ENCODE peak calls at places on chromosome 5, in ten cellular contexts. I, N, Z, U, Y, D, G, L, R and M are unnamed samples.

GRCh38 chr5:168984135-168984675 is 316.7 kb downstream of the SLIT3 start:
- DNase-seq in G (no peak), I (no peak), Z (no peak), Y (no peak), U (no peak), D (no peak), N (no peak), L (no peak), R (no peak), M (no peak)

GRCh38 chr5:23977996-23978395 is 470.6 kb downstream of the PRDM9 start:
- DNase-seq in Y (peak), N (no peak), G (no peak), U (no peak), Z (no peak), I (no peak), L (no peak), R (no peak), D (no peak), M (no peak)

GRCh38 chr5:5497132-5497748 is 74.8 kb downstream of the ICE1 start:
- DNase-seq in U (peak), L (peak), G (peak), D (peak), R (peak), N (no peak), Z (no peak), Y (peak), I (no peak), M (no peak)

GRCh38 chr5:131952286-131952857 is 6.9 kb upstream of the MEIKIN start:
- DNase-seq in Y (peak), I (no peak), G (peak), R (peak), Z (no peak), D (no peak), L (no peak), U (no peak), N (no peak), M (no peak)

GRCh38 chr5:161925960-161926359 is 78.0 kb downstream of the GABRA1 start:
- DNase-seq in D (no peak), I (no peak), Z (no peak), L (no peak), G (no peak), R (no peak), N (no peak), Y (no peak), U (no peak), M (no peak)

GRCh38 chr5:77168187-77168883 is 42.1 kb upstream of the PDE8B start:
- DNase-seq in R (no peak), N (peak), I (no peak), U (no peak), L (no peak), G (no peak), D (no peak), Z (peak), Y (no peak), M (no peak)

GRCh38 chr5:56396634-56397033 is 163.5 kb upstream of the ANKRD55 start:
- DNase-seq in D (no peak), I (no peak), Y (no peak), N (no peak), R (no peak), Z (no peak), G (no peak), L (no peak), U (no peak), M (no peak)

GRCh38 chr5:150999704-151000452 is 20.5 kb upstream of the GPX3 start:
- DNase-seq in L (no peak), D (peak), Y (peak), Z (peak), R (peak), U (no peak), G (no peak), I (no peak), N (no peak), M (no peak)

GRCh38 chr5:170913573-170913972 is 51.8 kb downstream of the RANBP17 start:
- DNase-seq in L (no peak), Y (no peak), I (no peak), Z (no peak), R (no peak), U (no peak), N (no peak), G (no peak), D (no peak), M (no peak)

GRCh38 chr5:170920196-170920595 is 58.4 kb downstream of the RANBP17 start:
- DNase-seq in N (no peak), U (no peak), G (no peak), L (no peak), I (no peak), Y (peak), D (no peak), R (no peak), Z (no peak), M (no peak)

DNA sequence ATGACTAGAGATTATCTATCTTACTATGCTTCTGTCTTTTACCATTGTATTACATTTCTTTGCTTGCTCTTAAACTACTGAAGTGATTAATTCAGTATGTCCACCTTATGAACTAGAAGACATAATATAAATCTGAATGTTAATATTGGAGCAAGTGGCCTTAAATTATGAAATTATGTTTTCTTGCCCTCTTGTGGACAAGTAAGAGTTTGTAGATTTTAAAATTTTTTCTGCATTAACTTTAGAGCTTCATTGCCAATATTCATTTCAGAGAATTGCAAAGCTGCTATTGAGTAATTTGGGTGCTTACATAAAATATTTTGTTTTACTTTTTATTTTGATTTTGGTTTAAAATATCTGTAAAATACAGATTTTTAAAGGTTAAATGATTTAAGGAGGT is 55.3 kb downstream of the RANBP17 start:
- DNase-seq in D (no peak), U (no peak), I (no peak), L (no peak), G (no peak), R (no peak), Y (peak), N (no peak), Z (no peak), M (no peak)
- TF ChIP-seq CTCF in D (no peak), U (peak), I (no peak), L (peak), G (no peak), R (peak), Y (peak), N (no peak), Z (peak), M (no peak)

GRCh38 chr5:98750693-98751092 is 22.8 kb upstream of the RGMB start:
- DNase-seq in I (no peak), Y (peak), Z (no peak), U (no peak), D (no peak), G (no peak), N (no peak), R (no peak), L (peak), M (no peak)
- TF ChIP-seq CTCF in I (no peak), Y (peak), Z (peak), U (peak), D (no peak), G (peak), N (no peak), R (peak), L (peak), M (no peak)

GRCh38 chr5:90560771-90561170 is 2.2 kb downstream of the ADGRV1 start:
- DNase-seq in Y (peak), N (no peak), D (no peak), U (no peak), G (no peak), R (no peak), I (no peak), L (no peak), Z (no peak), M (no peak)
- TF ChIP-seq CTCF in Y (no peak), N (no peak), D (no peak), U (no peak), G (no peak), R (no peak), I (no peak), L (no peak), Z (no peak), M (no peak)

GRCh38 chr5:61162832-61163567 is 732 bp upstream of the SMIM15 start:
- DNase-seq in N (no peak), G (no peak), D (no peak), U (no peak), I (no peak), Y (peak), Z (peak), R (peak), L (peak), M (no peak)

GRCh38 chr5:61168951-61169350 is 6.7 kb upstream of the SMIM15 start:
- DNase-seq in R (no peak), Z (no peak), D (no peak), I (no peak), G (no peak), U (no peak), Y (no peak), N (no peak), L (no peak), M (no peak)

GRCh38 chr5:61163905-61164304 is 1.6 kb upstream of the SMIM15 start:
- DNase-seq in Z (no peak), I (no peak), Y (no peak), R (no peak), N (no peak), G (no peak), D (no peak), L (no peak), U (no peak), M (no peak)

GRCh38 chr5:61171479-61171878 is 9.2 kb upstream of the SMIM15 start:
- DNase-seq in D (no peak), I (no peak), N (no peak), U (no peak), Z (no peak), R (no peak), G (no peak), Y (no peak), L (no peak), M (no peak)

DNA sequence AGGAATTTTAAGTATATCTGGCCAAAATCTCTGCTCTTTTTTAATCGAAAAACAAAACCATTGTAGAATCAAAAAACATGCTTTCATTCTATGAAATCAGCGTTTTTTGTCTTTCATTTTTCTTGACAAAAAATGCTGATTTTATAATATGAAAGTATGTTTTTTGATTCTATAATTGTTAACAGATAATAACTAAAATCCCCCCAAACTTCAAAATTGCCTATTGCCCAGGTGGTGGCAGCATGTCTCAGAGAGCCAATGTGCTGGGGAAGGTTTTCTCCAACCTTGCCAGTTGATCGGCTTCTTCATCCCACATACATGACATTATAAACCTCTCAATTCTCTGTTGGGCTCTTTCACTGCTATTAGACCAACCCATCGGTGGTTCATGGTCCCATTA is 5.1 kb upstream of the SMIM15 start:
- DNase-seq in Y (peak), N (no peak), D (no peak), L (no peak), R (peak), Z (no peak), U (no peak), I (no peak), G (no peak), M (no peak)
- TF ChIP-seq CTCF in Y (peak), N (no peak), D (no peak), L (peak), R (peak), Z (peak), U (peak), I (no peak), G (peak), M (no peak)

GRCh38 chr5:95984287-95984938 is 22.8 kb upstream of the ELL2 start:
- DNase-seq in U (no peak), N (no peak), G (no peak), I (no peak), R (peak), Z (no peak), D (no peak), L (no peak), Y (peak), M (no peak)

GRCh38 chr5:95986937-95987520 is 25.4 kb upstream of the ELL2 start:
- DNase-seq in N (no peak), U (no peak), D (no peak), G (no peak), L (peak), R (no peak), I (no peak), Y (no peak), Z (no peak), M (no peak)

GRCh38 chr5:95986001-95986400 is 24.4 kb upstream of the ELL2 start:
- DNase-seq in Z (no peak), Y (no peak), D (no peak), N (no peak), I (no peak), L (no peak), R (no peak), G (no peak), U (no peak), M (no peak)

GRCh38 chr5:95983067-95983466 is 21.4 kb upstream of the ELL2 start:
- DNase-seq in Y (no peak), D (no peak), R (no peak), G (no peak), U (no peak), N (no peak), L (peak), Z (no peak), I (no peak), M (no peak)

GRCh38 chr5:95985249-95985648 is 23.6 kb upstream of the ELL2 start:
- DNase-seq in G (no peak), N (no peak), L (no peak), U (no peak), Y (no peak), I (no peak), D (no peak), R (no peak), Z (no peak), M (no peak)
- TF ChIP-seq CTCF in G (no peak), N (no peak), L (no peak), U (no peak), Y (no peak), I (no peak), D (no peak), R (no peak), Z (no peak), M (no peak)

DNA sequence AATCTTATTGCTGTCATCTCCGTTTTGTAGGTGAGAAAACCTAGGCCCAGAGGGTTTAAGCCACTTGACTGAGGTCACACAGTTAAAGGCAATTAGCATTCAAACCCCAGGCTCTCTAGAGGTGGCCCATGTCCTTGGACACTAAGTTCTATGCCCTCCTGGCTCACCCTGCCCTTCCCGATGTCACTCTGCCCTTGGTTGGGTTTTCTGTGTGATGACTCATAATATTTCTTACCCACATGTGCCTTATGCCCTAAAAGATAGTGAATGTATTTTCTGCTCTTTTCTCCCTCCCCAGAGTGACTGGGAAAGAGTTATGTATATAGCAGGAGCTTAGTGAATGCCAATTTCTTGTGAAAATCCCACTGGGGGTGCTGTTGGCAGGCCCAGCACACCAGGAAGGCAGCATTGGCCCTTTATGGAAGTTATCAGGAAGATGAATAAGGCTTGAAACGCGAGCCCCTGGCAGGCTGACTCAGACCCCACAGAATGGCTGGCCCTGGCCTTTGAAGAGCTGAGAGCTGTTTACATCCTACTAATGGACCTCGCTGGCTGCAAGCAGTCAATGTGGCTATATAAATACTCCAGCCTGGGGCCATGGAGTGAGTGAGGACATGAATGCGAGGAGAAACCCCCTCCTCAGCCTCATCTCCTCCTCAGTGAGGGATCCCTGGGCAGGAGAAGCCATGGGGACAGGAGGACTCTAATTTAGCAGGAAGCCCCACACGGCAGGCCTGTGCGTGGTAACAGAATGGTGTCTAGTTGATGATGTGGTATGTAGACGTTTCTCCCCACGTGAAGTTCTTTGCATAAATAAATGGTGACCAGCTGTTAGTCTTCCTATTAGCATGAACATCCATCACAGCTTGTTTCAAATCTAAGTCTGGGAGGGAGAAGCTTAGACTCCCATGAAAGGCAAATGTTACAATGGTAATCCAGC is 174.8 kb upstream of the PITX1 start:
- DNase-seq in Y (peak), D (no peak), Z (no peak), I (no peak), L (peak), R (peak), N (peak), U (no peak), G (peak), M (no peak)
- TF ChIP-seq CTCF in Y (peak), D (no peak), Z (no peak), I (no peak), L (peak), R (peak), N (no peak), U (no peak), G (peak), M (no peak)

GRCh38 chr5:73448451-73449136 is at the start of gene FOXD1:
- DNase-seq in R (peak), D (peak), Y (peak), G (peak), L (peak), U (peak), N (no peak), Z (no peak), I (peak), M (peak)
- TF ChIP-seq CTCF in R (peak), D (no peak), Y (peak), G (no peak), L (no peak), U (no peak), N (no peak), Z (no peak), I (no peak), M (no peak)

DNA sequence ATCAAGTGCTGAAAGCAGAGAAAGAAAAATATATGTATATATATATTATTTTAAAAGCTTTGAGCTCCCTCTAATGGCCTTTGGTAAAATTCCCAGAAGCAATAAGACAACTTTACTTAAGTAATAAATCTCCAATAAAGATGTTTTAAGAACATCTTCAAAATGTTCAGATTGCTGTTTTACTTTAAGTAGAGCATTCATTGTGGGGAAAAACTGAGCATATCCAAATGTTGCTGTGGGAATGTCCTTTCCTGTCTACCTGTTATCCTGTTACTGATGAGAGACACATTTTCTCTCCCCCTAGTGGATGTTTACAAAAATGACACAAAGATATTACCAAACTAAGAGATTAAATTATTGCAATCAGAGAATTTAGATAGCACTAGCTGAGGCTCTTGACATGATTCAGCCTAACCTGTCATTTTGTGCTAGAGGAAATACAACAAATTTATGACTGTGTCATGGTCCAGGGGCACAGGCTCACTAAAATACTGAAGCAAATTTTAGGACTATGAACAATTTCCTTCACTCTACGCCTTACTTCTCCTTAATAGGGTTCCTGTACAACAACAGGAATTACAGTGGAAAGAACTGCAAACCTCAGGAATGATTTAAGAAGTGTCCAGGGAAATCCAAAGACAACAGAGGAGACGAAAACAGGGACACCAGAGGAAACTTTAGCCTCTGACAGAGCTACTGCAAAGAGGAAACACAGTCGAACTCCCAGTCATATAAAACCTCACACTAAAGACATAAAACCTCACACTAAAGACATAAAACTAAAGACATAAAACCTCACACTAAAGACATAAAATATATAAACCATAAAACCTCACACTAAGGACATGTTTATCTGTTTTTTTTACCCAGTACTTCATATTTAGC is 24.3 kb upstream of the PRRC1 start:
- DNase-seq in G (peak), I (no peak), Z (peak), U (no peak), R (peak), L (peak), D (no peak), Y (peak), N (no peak), M (no peak)
- TF ChIP-seq CTCF in G (peak), I (peak), Z (peak), U (peak), R (peak), L (peak), D (peak), Y (peak), N (peak), M (peak)

GRCh38 chr5:174573210-174574014 is 151.0 kb upstream of the MSX2 start:
- DNase-seq in Y (no peak), N (no peak), D (no peak), U (no peak), L (no peak), I (no peak), Z (no peak), R (no peak), G (no peak), M (no peak)
- TF ChIP-seq CTCF in Y (no peak), N (no peak), D (no peak), U (no peak), L (no peak), I (no peak), Z (no peak), R (no peak), G (no peak), M (no peak)

GRCh38 chr5:81242906-81243436 is 9.8 kb downstream of the CKMT2 start:
- DNase-seq in Y (peak), I (no peak), L (no peak), N (no peak), D (no peak), R (no peak), G (no peak), Z (no peak), U (no peak), M (no peak)
- TF ChIP-seq CTCF in Y (peak), I (no peak), L (no peak), N (no peak), D (no peak), R (no peak), G (no peak), Z (no peak), U (no peak), M (no peak)